ENCODE peak calls at places on chromosomes 16 and 17, in four cellular contexts. N is CD8-positive, alpha-beta memory T cell; J is iPS DF 6.9; Z is prostate gland. B is an unnamed sample.

GRCh38 chr16:53132406-53132805 is 77.6 kb downstream of the CHD9 start:
- DNase-seq in N (no peak), Z (no peak), J (no peak), B (no peak)

GRCh38 chr16:66520406-66521194 is 29.3 kb downstream of the TK2 start:
- DNase-seq in Z (no peak), J (no peak), N (no peak), B (no peak)

GRCh38 chr17:33178641-33179040 is 114.5 kb downstream of the ASIC2 start:
- DNase-seq in J (no peak), N (no peak), Z (no peak), B (no peak)

GRCh38 chr16:68369697-68370096 is 58.9 kb downstream of the PRMT7 start:
- DNase-seq in Z (no peak), J (no peak), N (peak), B (peak)

GRCh38 chr17:35554668-35555067 is 6.0 kb downstream of the SLFN14 start:
- DNase-seq in N (no peak), J (no peak), Z (no peak), B (no peak)

GRCh38 chr17:57640079-57640478 is 105.0 kb downstream of the CCDC182 start:
- DNase-seq in J (no peak), N (no peak), Z (no peak), B (no peak)

GRCh38 chr17:82655523-82655922 is 7.3 kb upstream of the WDR45B start:
- DNase-seq in J (no peak), N (no peak), Z (no peak), B (no peak)

GRCh38 chr16:50741808-50742520 is at the start of gene CYLD:
- DNase-seq in J (peak), Z (peak), N (peak), B (peak)

GRCh38 chr17:78568494-78569115 is 8.6 kb downstream of the DNAH17 start:
- DNase-seq in N (no peak), J (no peak), Z (no peak), B (no peak)

GRCh38 chr17:77145635-77146632 is 5.2 kb downstream of the SEC14L1 start:
- DNase-seq in N (no peak), Z (peak), J (no peak), B (no peak)

GRCh38 chr16:66619036-66619435 is 14.5 kb downstream of the CMTM3 start:
- DNase-seq in J (no peak), Z (no peak), N (no peak), B (no peak)

GRCh38 chr16:17414916-17415315 is 55.8 kb downstream of the XYLT1 start:
- DNase-seq in N (no peak), Z (no peak), J (no peak), B (no peak)

GRCh38 chr16:31105677-31106213 is 2.4 kb upstream of the BCKDK start:
- DNase-seq in N (peak), Z (peak), J (peak), B (peak)

GRCh38 chr17:17059301-17059890 is 17.1 kb downstream of the MPRIP start:
- DNase-seq in Z (no peak), N (no peak), J (no peak), B (no peak)

DNA sequence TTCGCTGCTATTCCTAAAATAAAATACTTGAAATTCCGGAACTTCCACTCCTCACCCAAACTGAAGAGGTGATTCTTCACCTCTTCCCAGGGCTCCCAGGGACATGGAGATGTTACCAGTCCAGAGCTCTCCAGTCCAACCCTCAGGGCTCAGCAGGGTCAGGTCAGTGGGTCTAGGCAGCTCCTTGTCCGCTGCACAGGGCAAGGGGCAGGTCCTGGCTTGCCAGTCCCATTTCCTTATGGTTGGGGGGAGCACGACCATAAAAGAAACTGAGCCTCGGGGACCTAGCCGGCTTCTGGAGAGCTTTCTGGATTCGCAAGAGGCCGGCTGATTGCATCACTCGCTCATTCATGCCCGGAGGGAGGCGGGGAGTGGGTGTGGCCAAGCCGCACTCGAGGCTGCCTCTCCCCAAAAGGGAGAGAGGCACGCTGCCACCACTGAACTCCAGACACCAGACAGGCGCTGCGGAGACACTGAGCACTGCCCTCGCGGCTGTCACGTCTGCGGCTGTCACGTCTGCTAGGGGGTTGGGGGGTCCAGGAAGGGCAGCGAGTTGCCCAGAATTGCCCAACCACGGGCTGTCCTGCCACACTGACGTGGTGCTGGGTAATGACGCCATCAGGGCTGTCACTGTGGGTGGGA is 15.8 kb downstream of the SLC7A5 start:
- DNase-seq in Z (peak), N (peak), J (no peak), B (peak)
- H3K4me3 ChIP-seq in Z (peak), N (peak), J (no peak), B (no peak)

DNA sequence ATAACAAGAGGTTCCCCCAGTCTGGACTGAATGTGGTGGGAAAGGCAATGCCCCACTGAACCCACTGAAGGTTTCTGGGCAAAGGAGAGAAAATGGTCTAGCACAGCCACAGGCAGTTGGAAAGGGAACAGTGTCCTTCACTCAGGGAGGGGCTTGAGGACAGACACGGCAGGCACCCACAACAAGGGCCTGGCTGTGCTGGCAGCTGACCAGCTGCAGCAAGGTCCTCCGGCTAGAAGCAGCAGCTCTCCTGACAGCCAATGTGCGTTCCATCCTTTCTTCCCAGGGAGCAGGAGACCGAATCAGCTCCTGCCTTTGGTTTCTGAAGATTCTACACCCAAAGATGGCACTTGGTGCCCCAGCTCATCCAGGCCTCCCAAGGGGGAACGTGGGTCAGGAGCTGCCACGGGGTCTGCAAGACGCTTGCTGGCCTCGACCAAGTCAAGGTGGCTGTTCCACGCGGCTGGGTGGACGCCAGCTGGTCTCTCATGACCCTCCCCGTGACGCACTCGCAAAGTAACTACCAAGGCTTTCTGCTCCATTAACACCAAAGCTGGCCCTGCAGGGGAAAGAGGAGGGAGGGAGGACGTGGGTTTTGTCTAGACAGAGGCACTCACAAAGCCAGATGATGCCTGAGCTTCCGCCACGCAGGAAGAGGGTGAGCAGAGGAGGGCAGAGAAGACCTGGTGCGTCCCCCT is 11.1 kb downstream of the ABR start:
- DNase-seq in N (no peak), J (no peak), Z (no peak), B (no peak)
- H3K4me3 ChIP-seq in N (no peak), J (no peak), Z (no peak), B (no peak)

GRCh38 chr16:88939814-88940195 is 37.2 kb downstream of the CBFA2T3 start:
- DNase-seq in N (no peak), J (no peak), Z (no peak), B (no peak)

GRCh38 chr16:88940196-88941050 is 36.6 kb downstream of the CBFA2T3 start:
- DNase-seq in J (no peak), N (no peak), Z (no peak), B (no peak)

GRCh38 chr16:88938119-88938932 is 38.7 kb downstream of the CBFA2T3 start:
- DNase-seq in J (no peak), Z (no peak), N (no peak), B (no peak)

GRCh38 chr16:88936913-88937666 is 39.9 kb downstream of the CBFA2T3 start:
- DNase-seq in Z (no peak), J (no peak), N (no peak), B (no peak)

GRCh38 chr16:88938933-88939813 is 37.8 kb downstream of the CBFA2T3 start:
- DNase-seq in J (no peak), Z (no peak), N (no peak), B (no peak)
- H3K4me3 ChIP-seq in J (no peak), Z (no peak), N (no peak), B (peak)

GRCh38 chr16:11134722-11135121 is 121.3 kb downstream of the SOCS1 start:
- DNase-seq in N (no peak), Z (no peak), J (no peak), B (no peak)

GRCh38 chr16:11131706-11132105 is 124.3 kb downstream of the SOCS1 start:
- DNase-seq in Z (no peak), N (no peak), J (no peak), B (no peak)

GRCh38 chr16:11130978-11131665 is 124.9 kb downstream of the SOCS1 start:
- DNase-seq in J (no peak), Z (no peak), N (no peak), B (no peak)

GRCh38 chr16:11135167-11135973 is 120.6 kb downstream of the SOCS1 start:
- DNase-seq in N (no peak), J (no peak), Z (no peak), B (no peak)

DNA sequence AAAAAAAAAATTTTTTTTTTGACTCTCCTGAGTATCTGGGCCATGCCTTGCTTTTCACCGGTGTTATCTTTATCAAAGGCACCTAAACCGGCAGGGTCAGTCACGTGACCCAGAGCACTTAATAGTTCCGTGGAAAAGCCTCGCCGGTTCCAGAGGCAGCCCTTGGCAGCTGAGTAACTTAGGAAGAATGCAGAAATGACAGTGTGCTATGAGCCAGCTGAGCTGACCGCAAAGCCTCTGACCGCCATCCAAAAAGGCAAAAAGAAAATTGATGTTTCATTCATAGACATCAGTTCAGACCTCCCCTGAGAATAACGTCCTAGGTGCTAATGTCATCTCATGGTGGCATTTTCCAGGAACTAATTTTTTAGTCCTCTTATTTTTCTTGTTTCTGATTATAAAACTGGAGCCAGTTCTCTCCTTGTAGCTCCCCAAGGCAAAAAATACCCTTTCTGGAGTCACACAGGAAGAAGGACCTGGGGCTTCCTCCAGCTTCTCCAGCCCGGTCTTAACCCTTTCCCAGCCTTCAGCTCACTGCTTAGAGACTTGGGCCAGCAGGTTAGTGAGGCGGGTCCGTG is 122.6 kb downstream of the SOCS1 start:
- DNase-seq in J (no peak), Z (peak), N (no peak), B (no peak)
- H3K4me3 ChIP-seq in J (no peak), Z (no peak), N (no peak), B (no peak)

GRCh38 chr16:73232555-73233422 is 184.9 kb upstream of the ZFHX3 start:
- DNase-seq in J (no peak), N (no peak), Z (no peak), B (no peak)
- H3K4me3 ChIP-seq in J (no peak), N (no peak), Z (no peak), B (no peak)

GRCh38 chr17:21211825-21212479 is 2.0 kb downstream of the TMEM11 start:
- DNase-seq in Z (no peak), J (no peak), N (no peak), B (no peak)
- H3K4me3 ChIP-seq in Z (no peak), J (no peak), N (no peak), B (no peak)

GRCh38 chr17:79788989-79789942 is 7.6 kb downstream of the CBX8 start:
- DNase-seq in J (no peak), N (no peak), Z (no peak), B (no peak)
- H3K4me3 ChIP-seq in J (peak), N (no peak), Z (no peak), B (no peak)

DNA sequence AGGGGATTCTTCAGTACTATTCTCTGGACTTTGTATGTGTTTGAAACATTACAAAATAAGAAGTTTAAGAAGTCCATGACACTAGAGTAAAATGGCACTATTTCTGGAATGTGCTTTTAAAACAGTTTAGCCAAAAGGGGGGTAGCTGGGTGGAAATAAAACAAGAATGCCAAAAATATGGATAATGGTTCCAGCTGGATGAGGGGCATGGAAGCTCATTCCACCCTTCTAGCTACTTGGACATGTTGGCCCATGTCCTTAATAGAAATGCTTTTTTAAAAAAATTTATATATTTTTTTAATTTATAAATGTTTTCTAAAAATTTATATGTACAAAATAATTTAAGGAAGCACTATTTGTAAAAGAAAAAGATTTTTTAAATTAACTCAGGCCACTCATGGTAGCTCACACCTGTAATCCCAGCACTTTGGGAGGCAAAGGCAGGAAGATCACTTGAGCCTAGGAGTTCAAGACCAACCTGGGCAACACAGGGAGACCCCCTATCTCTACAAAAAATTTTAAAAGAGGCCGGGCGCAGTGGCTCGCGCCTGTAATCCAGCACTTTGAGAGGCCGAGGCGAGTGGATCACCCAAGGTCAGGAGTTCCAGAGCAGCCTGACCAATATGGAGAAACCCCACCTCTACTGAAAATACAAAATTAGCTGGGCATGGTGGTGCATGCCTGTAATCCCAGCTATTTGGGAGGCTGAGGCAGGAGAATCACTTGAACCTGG is 12.8 kb downstream of the ZC3H7A start:
- DNase-seq in J (no peak), N (no peak), Z (no peak), B (no peak)
- H3K4me3 ChIP-seq in J (no peak), N (peak), Z (no peak), B (no peak)

DNA sequence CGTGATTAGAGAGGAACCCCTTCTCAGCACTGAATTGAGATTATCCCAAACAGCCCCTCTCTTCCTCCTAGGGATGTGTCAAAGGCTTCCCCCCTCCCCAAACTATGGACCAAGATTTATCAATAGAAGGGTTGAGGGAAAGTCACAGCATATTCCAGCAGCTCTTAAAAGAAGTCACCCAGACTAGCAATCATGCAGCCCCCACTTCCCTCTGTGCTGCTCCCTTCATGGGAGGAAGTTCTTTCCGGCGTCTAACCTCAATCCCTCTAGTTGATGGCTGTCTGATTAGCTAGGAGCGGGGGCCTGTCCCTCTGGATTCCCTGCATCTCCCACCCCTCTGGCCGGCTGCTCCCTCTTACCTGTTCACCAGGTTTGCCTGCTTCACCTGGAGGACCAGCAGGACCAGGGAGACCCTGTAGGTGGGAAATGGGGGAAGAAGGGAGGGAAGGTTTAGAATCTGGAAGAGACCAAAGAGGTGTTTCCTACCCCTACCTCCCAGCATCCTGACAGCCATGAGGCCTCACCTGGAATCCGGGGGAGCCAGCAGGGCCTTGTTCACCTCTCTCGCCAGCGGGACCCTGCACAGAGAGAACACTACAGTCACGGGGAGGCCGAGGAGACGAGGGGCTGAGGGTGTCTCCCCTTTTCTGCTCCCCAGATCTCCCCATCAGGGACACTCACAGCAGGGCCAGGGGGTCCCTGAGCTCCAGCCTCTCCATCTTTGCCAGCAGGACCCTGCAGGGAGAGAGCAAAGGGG is 9.1 kb downstream of the COL1A1 start:
- DNase-seq in J (no peak), Z (no peak), N (no peak), B (no peak)
- H3K4me3 ChIP-seq in J (no peak), Z (no peak), N (no peak), B (no peak)

GRCh38 chr17:38334480-38335364 is 9.0 kb downstream of the GPR179 start:
- DNase-seq in N (no peak), J (no peak), Z (no peak), B (no peak)
- H3K4me3 ChIP-seq in N (no peak), J (no peak), Z (no peak), B (no peak)

B was measured in Jurkat, Clone E6-1.